ENCODE peak calls at places on chromosomes 11 and 22, in five cellular contexts. Q is H7; G is activated CD4-positive, alpha-beta T cell treated with anti-CD3 and anti-CD28 coated beads, Interleukin-2, amount 50 U/mL, for 24 hours; U is NT2/D1; M is Kasumi-1. I is an unnamed sample.

GRCh38 chr11:118263694-118264567 is at the start of gene MPZL2:
- DNase-seq in Q (peak; percentile 38), G (no peak), U (no peak), M (peak; percentile 2), I (peak; percentile 55)

GRCh38 chr11:131146817-131147490 is 223.5 kb upstream of the NTM start:
- DNase-seq in Q (no peak), G (no peak), U (no peak), M (no peak), I (no peak)

GRCh38 chr22:25764270-25765015 is 22.5 kb downstream of the MYO18B start:
- DNase-seq in Q (peak; percentile 77), G (no peak), U (no peak), M (no peak), I (no peak)

GRCh38 chr11:33089776-33090175 is 50.4 kb downstream of the TCP11L1 start:
- DNase-seq in Q (no peak), G (no peak), U (no peak), M (no peak), I (no peak)

GRCh38 chr11:113875414-113876073 is at the start of gene USP28:
- DNase-seq in Q (peak; percentile 99), G (peak; percentile 49), U (peak; percentile 87), M (peak; percentile 85), I (peak; percentile 99)

GRCh38 chr11:68297052-68297378 is 15.4 kb upstream of the LRP5 start:
- DNase-seq in Q (no peak), G (no peak), U (no peak), M (no peak), I (no peak)

GRCh38 chr11:119347242-119347641 is 737 bp upstream of the MFRP start:
- DNase-seq in Q (peak; percentile 16), G (no peak), U (no peak), M (no peak), I (no peak)

GRCh38 chr22:19868333-19868732 is 13.7 kb upstream of the GNB1L start:
- DNase-seq in Q (peak; percentile 39), G (no peak), U (no peak), M (no peak), I (no peak)

GRCh38 chr11:127627629-127628462 is 627.3 kb upstream of the KIRREL3 start:
- DNase-seq in Q (no peak), G (no peak), U (no peak), M (no peak), I (no peak)

GRCh38 chr11:18064035-18064434 is 18.0 kb upstream of the TPH1 start:
- DNase-seq in Q (no peak), G (no peak), U (no peak), M (no peak), I (no peak)

GRCh38 chr22:50481440-50482106 is at the start of gene ADM2:
- DNase-seq in Q (peak; percentile 100), G (no peak), U (no peak), M (no peak), I (peak; percentile 82)

GRCh38 chr11:77799338-77799737 is 21.2 kb downstream of the RSF1 start:
- DNase-seq in Q (no peak), G (no peak), U (no peak), M (no peak), I (no peak)

GRCh38 chr11:62857541-62857982 is 18.2 kb upstream of the WDR74 start:
- DNase-seq in Q (no peak), G (no peak), U (no peak), M (no peak), I (no peak)

GRCh38 chr11:125935629-125936199 is 10.1 kb upstream of the VSIG10L2 start:
- DNase-seq in Q (no peak), G (no peak), U (no peak), M (no peak), I (no peak)

GRCh38 chr11:33195391-33196190 is 34.3 kb upstream of the CSTF3 start:
- DNase-seq in Q (no peak), G (no peak), U (no peak), M (peak; percentile 14), I (no peak)

GRCh38 chr11:29527391-29527936 is 489.4 kb downstream of the KCNA4 start:
- DNase-seq in Q (no peak), G (no peak), U (no peak), M (peak; percentile 97), I (no peak)

GRCh38 chr22:49869091-49869830 is 15.6 kb downstream of the ZBED4 start:
- DNase-seq in Q (no peak), G (no peak), U (no peak), M (no peak), I (no peak)

GRCh38 chr11:65637794-65638317 is at the start of gene SIPA1:
- DNase-seq in Q (peak; percentile 98), G (peak; percentile 59), U (peak; percentile 91), M (peak; percentile 43), I (peak; percentile 91)

GRCh38 chr22:41762980-41763779 is 37.3 kb upstream of the CCDC134 start:
- DNase-seq in Q (peak; percentile 76), G (no peak), U (peak; percentile 66), M (peak; percentile 28), I (peak; percentile 87)

GRCh38 chr11:72233773-72234513 is 9.4 kb downstream of the INPPL1 start:
- DNase-seq in Q (peak; percentile 16), G (no peak), U (no peak), M (no peak), I (no peak)

GRCh38 chr22:45223304-45224117 is 17.2 kb downstream of the KIAA0930 start:
- DNase-seq in Q (no peak), G (no peak), U (no peak), M (no peak), I (no peak)

GRCh38 chr22:30694638-30695350 is at the start of gene OSBP2:
- DNase-seq in Q (peak; percentile 91), G (no peak), U (no peak), M (no peak), I (peak; percentile 73)

GRCh38 chr22:42214625-42215415 is 55.6 kb downstream of the TCF20 start:
- DNase-seq in Q (peak; percentile 68), G (no peak), U (no peak), M (no peak), I (peak; percentile 55)